ENCODE peak calls at places on chromosomes 12 and 14, in eight cellular contexts. Z is HL-60, Y is choroid plexus epithelial cell, U is bronchial epithelial cell, R is cardiac muscle cell, D is lung, I is A549, Q is sigmoid colon. N is an unnamed sample.

GRCh38 chr12:114405449-114406271 is at the start of gene TBX5:
- DNase-seq in U (no peak), Z (no peak), I (no peak), D (no peak), Y (no peak), R (peak), Q (no peak), N (peak)

GRCh38 chr14:104135121-104135903 is 3.1 kb upstream of the KIF26A start:
- DNase-seq in U (peak), D (no peak), Y (peak), I (peak), Z (no peak), R (peak), Q (no peak), N (peak)

GRCh38 chr14:102046337-102047278 is 40.2 kb downstream of the HSP90AA1 start:
- DNase-seq in Z (peak), I (peak), R (peak), Q (peak), D (peak), Y (peak), U (peak), N (peak)

GRCh38 chr12:103561174-103561573 is 25.9 kb upstream of the STAB2 start:
- DNase-seq in Y (peak), Q (no peak), D (no peak), R (no peak), Z (no peak), I (peak), U (peak), N (peak)

GRCh38 chr12:11807453-11807852 is 158.0 kb downstream of the ETV6 start:
- DNase-seq in Q (no peak), R (no peak), I (no peak), D (no peak), Z (no peak), U (peak), Y (no peak), N (no peak)

GRCh38 chr12:48936379-48936979 is 11.2 kb upstream of the FKBP11 start:
- DNase-seq in Y (peak), U (peak), R (peak), I (peak), D (peak), Q (peak), Z (peak), N (peak)

GRCh38 chr12:66647034-66647691 is 31.7 kb downstream of the GRIP1 start:
- DNase-seq in Y (peak), Z (no peak), Q (no peak), I (no peak), R (no peak), D (no peak), U (peak), N (peak)

GRCh38 chr14:101584049-101584859 is 23.0 kb downstream of the DIO3 start:
- DNase-seq in U (no peak), Z (no peak), R (no peak), Q (no peak), I (no peak), Y (peak), D (no peak), N (peak)

GRCh38 chr14:101113108-101113612 is 209.6 kb upstream of the RTL1 start:
- DNase-seq in U (no peak), Z (no peak), Q (no peak), D (peak), I (no peak), R (no peak), Y (no peak), N (no peak)

GRCh38 chr14:84490081-84490480 is 1039.9 kb upstream of the FLRT2 start:
- DNase-seq in Z (no peak), U (no peak), R (no peak), I (no peak), Y (no peak), Q (no peak), D (no peak), N (no peak)

GRCh38 chr14:86596024-86596423 is 1066.1 kb downstream of the FLRT2 start:
- DNase-seq in Z (no peak), Y (no peak), D (no peak), Q (no peak), U (no peak), I (no peak), R (no peak), N (no peak)

GRCh38 chr14:44029933-44030332 is 477.1 kb downstream of the FSCB start:
- DNase-seq in I (no peak), D (no peak), R (no peak), U (peak), Z (no peak), Y (no peak), Q (no peak), N (peak)

GRCh38 chr12:12214635-12215131 is 52.2 kb downstream of the LRP6 start:
- DNase-seq in Q (no peak), I (peak), D (no peak), Y (peak), Z (no peak), R (no peak), U (peak), N (peak)

GRCh38 chr12:122659579-122659978 is 43.6 kb downstream of the HCAR2 start:
- DNase-seq in I (no peak), Z (peak), R (no peak), Y (no peak), D (no peak), Q (no peak), U (no peak), N (no peak)

GRCh38 chr14:21940887-21941855 is 267.6 kb upstream of the OR4E1 start:
- DNase-seq in R (peak), I (peak), Z (peak), Y (peak), D (no peak), Q (no peak), U (peak), N (peak)

GRCh38 chr14:23055621-23056256 is 1.6 kb downstream of the CDH24 start:
- DNase-seq in U (no peak), D (no peak), Y (no peak), Z (no peak), Q (no peak), I (no peak), R (no peak), N (peak)

GRCh38 chr12:2319747-2320146 is 267.0 kb downstream of the CACNA1C start:
- DNase-seq in D (no peak), I (no peak), U (no peak), Q (no peak), R (no peak), Z (no peak), Y (peak), N (peak)

GRCh38 chr12:32666510-32666909 is 12.6 kb upstream of the DNM1L start:
- DNase-seq in Z (no peak), Y (no peak), R (no peak), I (no peak), Q (no peak), D (no peak), U (no peak), N (peak)
- H3K4me3 ChIP-seq in Z (no peak), Y (no peak), R (no peak), I (no peak), Q (peak), D (no peak), U (no peak), N (no peak)

GRCh38 chr12:51992246-51992645 is 14.5 kb upstream of the TAMALIN start:
- DNase-seq in Y (no peak), U (no peak), D (no peak), I (no peak), Z (no peak), R (no peak), Q (no peak), N (no peak)
- TF ChIP-seq CTCF in Y (no peak), U (no peak), D (no peak), I (no peak), Z (no peak), R (no peak), Q (no peak), N (no peak)

GRCh38 chr14:103125098-103126070 is 2.1 kb downstream of the TNFAIP2 start:
- DNase-seq in U (no peak), Z (no peak), R (no peak), I (no peak), Y (no peak), Q (peak), D (no peak), N (no peak)

GRCh38 chr14:103123128-103123633 is at the start of gene TNFAIP2:
- DNase-seq in Y (no peak), D (peak), I (peak), Z (peak), Q (peak), R (no peak), U (no peak), N (no peak)

GRCh38 chr14:103123634-103124500 is 606 bp downstream of the TNFAIP2 start:
- DNase-seq in Q (peak), D (peak), Y (peak), U (no peak), Z (peak), I (peak), R (no peak), N (peak)

GRCh38 chr14:103126088-103126872 is 3.0 kb downstream of the TNFAIP2 start:
- DNase-seq in I (no peak), U (no peak), Z (no peak), Q (no peak), Y (no peak), D (no peak), R (no peak), N (no peak)

GRCh38 chr14:103124501-103125001 is 1.3 kb downstream of the TNFAIP2 start:
- DNase-seq in Q (no peak), R (no peak), D (no peak), Z (no peak), Y (no peak), I (no peak), U (no peak), N (no peak)
- H3K4me3 ChIP-seq in Q (peak), R (no peak), D (no peak), Z (peak), Y (no peak), I (peak), U (no peak), N (peak)

DNA sequence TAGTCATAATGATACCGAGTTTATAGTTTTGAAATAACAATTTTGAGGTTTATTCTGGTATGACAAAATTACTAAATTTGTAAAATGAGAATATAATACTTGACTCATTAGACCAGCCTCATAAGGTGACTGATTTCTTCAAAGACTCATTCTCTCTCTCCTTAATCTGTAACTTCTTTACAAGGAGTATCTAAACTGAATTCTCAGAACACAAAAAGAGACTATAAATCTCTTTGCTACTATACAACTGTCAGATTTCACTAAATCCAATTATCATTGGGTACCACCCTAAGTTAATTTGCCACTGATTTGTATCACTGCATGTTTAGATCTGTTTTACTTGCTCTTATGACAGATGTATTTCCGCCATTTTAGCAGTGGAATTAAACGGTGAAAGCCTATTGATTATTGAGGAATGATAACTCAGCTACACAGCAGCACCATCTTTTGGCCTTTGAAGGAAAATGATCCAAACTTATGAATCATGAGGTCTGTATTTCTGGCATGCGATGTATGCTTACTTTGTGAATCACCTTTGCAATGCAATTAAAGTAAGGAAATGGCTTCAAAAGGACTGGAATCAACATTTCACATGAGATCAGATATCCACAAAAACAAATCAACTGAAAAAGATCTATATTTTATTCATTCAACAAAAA is 161.2 kb downstream of the RERGL start:
- DNase-seq in I (peak), Z (no peak), D (no peak), R (no peak), U (peak), Q (no peak), Y (peak), N (peak)
- TF ChIP-seq CTCF in I (peak), Z (no peak), D (no peak), R (no peak), U (peak), Q (no peak), Y (peak), N (peak)

GRCh38 chr12:6662602-6662905 is 365 bp downstream of the ING4 start:
- DNase-seq in I (no peak), Y (no peak), R (no peak), D (no peak), Q (no peak), Z (no peak), U (no peak), N (no peak)
- H3K4me3 ChIP-seq in I (peak), Y (peak), R (peak), D (peak), Q (peak), Z (peak), U (peak), N (peak)